ENCODE peak calls at places on chromosomes 5 and 9, in ten cellular contexts. H is epithelial cell of esophagus; B is lung microvascular endothelial cell; M is activated CD4-positive, alpha-beta T cell treated with anti-CD3 and anti-CD28 coated beads, Interleukin-2, amount 10 ng/mL, durations not matched to agents 7 days and 5 days; E is SW 1271; L is tibial nerve; C is stimulated activated CD4-positive, alpha-beta T cell treated with anti-CD3 and anti-CD28 coated beads, TNF-alpha, amount 100 ng/mL, for 48 hours; G is central memory CD8-positive, alpha-beta T cell; R is DMS153; A is NCI-H1048. J is an unnamed sample.

GRCh38 chr5:150801117-150801927 is 22.8 kb downstream of the SMIM3 start:
- DNase-seq in H (peak; percentile 78), B (peak; percentile 70), M (peak; percentile 36), E (no peak), L (peak; percentile 25), C (no peak), G (no peak), R (no peak), A (no peak), J (peak; percentile 83)

GRCh38 chr9:112789493-112789892 is 38.9 kb downstream of the SNX30 start:
- DNase-seq in H (no peak), B (no peak), M (no peak), E (no peak), L (no peak), C (no peak), G (no peak), R (no peak), A (no peak), J (no peak)

GRCh38 chr9:121604242-121604641 is 47.2 kb upstream of the DAB2IP start:
- DNase-seq in H (no peak), B (peak; percentile 70), M (no peak), E (no peak), L (no peak), C (no peak), G (no peak), R (peak; percentile 34), A (no peak), J (no peak)

GRCh38 chr9:70921126-70921525 is 200.3 kb downstream of the TRPM3 start:
- DNase-seq in H (peak; percentile 54), B (peak; percentile 27), M (no peak), E (no peak), L (no peak), C (no peak), G (no peak), R (no peak), A (no peak), J (no peak)

GRCh38 chr9:3908731-3909130 is 382.9 kb upstream of the RFX3 start:
- DNase-seq in H (no peak), B (no peak), M (no peak), E (no peak), L (peak; percentile 20), C (no peak), G (no peak), R (no peak), A (no peak), J (no peak)

GRCh38 chr9:8391566-8391965 is 592.0 kb upstream of the DMAC1 start:
- DNase-seq in H (no peak), B (no peak), M (no peak), E (no peak), L (no peak), C (no peak), G (no peak), R (no peak), A (no peak), J (no peak)

GRCh38 chr9:127053908-127054307 is 68.5 kb downstream of the ANGPTL2 start:
- DNase-seq in H (no peak), B (no peak), M (no peak), E (no peak), L (no peak), C (no peak), G (no peak), R (no peak), A (no peak), J (no peak)

GRCh38 chr5:175842947-175843793 is 28.2 kb upstream of the CPLX2 start:
- DNase-seq in H (peak; percentile 17), B (no peak), M (no peak), E (no peak), L (no peak), C (no peak), G (no peak), R (no peak), A (no peak), J (no peak)

GRCh38 chr9:36029202-36029601 is 7.5 kb upstream of the RECK start:
- DNase-seq in H (no peak), B (no peak), M (no peak), E (no peak), L (no peak), C (no peak), G (no peak), R (no peak), A (no peak), J (no peak)

GRCh38 chr5:123875444-123876264 is 363.7 kb downstream of the CSNK1G3 start:
- DNase-seq in H (no peak), B (no peak), M (no peak), E (no peak), L (no peak), C (no peak), G (no peak), R (peak; percentile 30), A (peak; percentile 36), J (peak; percentile 83)

GRCh38 chr5:124729687-124730359 is 16.6 kb downstream of the ZNF608 start:
- DNase-seq in H (no peak), B (no peak), M (no peak), E (no peak), L (no peak), C (no peak), G (no peak), R (no peak), A (no peak), J (no peak)

GRCh38 chr5:150596313-150596712 is 44.1 kb upstream of the SYNPO start:
- DNase-seq in H (no peak), B (no peak), M (no peak), E (no peak), L (no peak), C (no peak), G (no peak), R (no peak), A (no peak), J (peak; percentile 86)

GRCh38 chr9:77386187-77386586 is 208.9 kb downstream of the VPS13A start:
- DNase-seq in H (peak; percentile 7), B (no peak), M (no peak), E (no peak), L (no peak), C (no peak), G (no peak), R (no peak), A (no peak), J (no peak)

GRCh38 chr9:71920456-71921189 is 9.2 kb downstream of the C9orf85 start:
- DNase-seq in H (peak; percentile 67), B (no peak), M (no peak), E (no peak), L (no peak), C (no peak), G (no peak), R (no peak), A (no peak), J (no peak)

GRCh38 chr5:33010851-33011250 is 299.7 kb downstream of the NPR3 start:
- DNase-seq in H (no peak), B (no peak), M (no peak), E (no peak), L (no peak), C (no peak), G (no peak), R (no peak), A (no peak), J (no peak)

GRCh38 chr5:156497816-156498215 is 170.9 kb downstream of the SGCD start:
- DNase-seq in H (peak; percentile 22), B (no peak), M (no peak), E (no peak), L (no peak), C (no peak), G (no peak), R (no peak), A (no peak), J (no peak)

GRCh38 chr5:35369965-35370790 is 139.9 kb upstream of the PRLR start:
- DNase-seq in H (no peak), B (no peak), M (no peak), E (no peak), L (no peak), C (no peak), G (no peak), R (peak; percentile 7), A (peak; percentile 3), J (no peak)

GRCh38 chr9:5422276-5422675 is 15.4 kb downstream of the PLGRKT start:
- DNase-seq in H (no peak), B (no peak), M (no peak), E (no peak), L (no peak), C (no peak), G (no peak), R (no peak), A (no peak), J (no peak)

GRCh38 chr5:32030686-32031478 is 143.2 kb downstream of the GOLPH3 start:
- DNase-seq in H (peak; percentile 70), B (no peak), M (no peak), E (no peak), L (no peak), C (no peak), G (no peak), R (no peak), A (no peak), J (peak; percentile 32)

GRCh38 chr5:181124526-181124925 is 6.4 kb downstream of the OR2V1 start:
- DNase-seq in H (no peak), B (no peak), M (no peak), E (no peak), L (no peak), C (no peak), G (no peak), R (no peak), A (no peak), J (no peak)

GRCh38 chr5:149735066-149735465 is 5.0 kb downstream of the PPARGC1B start:
- DNase-seq in H (peak; percentile 54), B (peak; percentile 17), M (no peak), E (no peak), L (peak; percentile 31), C (no peak), G (no peak), R (no peak), A (no peak), J (no peak)

GRCh38 chr9:95626341-95626740 is 109.6 kb upstream of the PTCH1 start:
- DNase-seq in H (no peak), B (no peak), M (no peak), E (no peak), L (no peak), C (no peak), G (no peak), R (no peak), A (no peak), J (no peak)

GRCh38 chr5:88602584-88602983 is 280.4 kb downstream of the MEF2C start:
- DNase-seq in H (peak; percentile 9), B (peak; percentile 3), M (peak; percentile 42), E (no peak), L (no peak), C (peak; percentile 13), G (no peak), R (no peak), A (no peak), J (peak; percentile 2)

GRCh38 chr9:138118601-138119071 is 241.1 kb downstream of the CACNA1B start:
- DNase-seq in H (no peak), B (no peak), M (no peak), E (no peak), L (no peak), C (no peak), G (no peak), R (no peak), A (no peak), J (no peak)

GRCh38 chr9:27385606-27386005 is 88.7 kb upstream of the EQTN start:
- DNase-seq in H (peak; percentile 57), B (no peak), M (no peak), E (no peak), L (no peak), C (no peak), G (no peak), R (no peak), A (no peak), J (no peak)

GRCh38 chr9:133732351-133733073 is 5.6 kb downstream of the SARDH start:
- DNase-seq in H (no peak), B (no peak), M (no peak), E (no peak), L (no peak), C (no peak), G (no peak), R (no peak), A (no peak), J (no peak)

GRCh38 chr5:42057254-42057690 is 132.2 kb downstream of the FBXO4 start:
- DNase-seq in H (peak; percentile 68), B (peak; percentile 66), M (peak; percentile 59), E (peak; percentile 16), L (peak; percentile 23), C (peak; percentile 33), G (peak; percentile 37), R (peak; percentile 35), A (no peak), J (peak; percentile 58)

J was measured in A673.